ENCODE peak calls at places on chromosomes 11 and 22, in ten cellular contexts. E is non-pigmented ciliary epithelial cell; M is activated T-helper 1 cell treated with Interleukin-2 at 50 U/mL for 16 hours; Y is NCI-H345; Z is NCI-H1930; H is GM04504; T is stimulated activated CD4-positive, alpha-beta T cell treated with anti-CD3 and anti-CD28 coated beads, TNF-alpha, amount 100 ng/mL, for 1 hour; K is A172; G is HT1080; L is NCI-H2081. W is an unnamed sample.
A peak's percentile ranks its signal among the peaks of the same experiment; 100 is the strongest.

GRCh38 chr11:17778956-17779860 is 44.6 kb downstream of the KCNC1 start:
- DNase-seq in E (no peak), M (no peak), Y (no peak), Z (no peak), H (no peak), T (no peak), K (no peak), G (no peak), L (no peak), W (no peak)

GRCh38 chr11:1763336-1763795 is 361 bp downstream of the CTSD start:
- DNase-seq in E (no peak), M (no peak), Y (no peak), Z (no peak), H (no peak), T (no peak), K (no peak), G (no peak), L (no peak), W (no peak)

GRCh38 chr11:76115555-76115954 is 90.7 kb downstream of the WNT11 start:
- DNase-seq in E (no peak), M (no peak), Y (no peak), Z (no peak), H (no peak), T (no peak), K (no peak), G (no peak), L (no peak), W (no peak)

GRCh38 chr11:66326261-66327111 is 9.6 kb upstream of the CD248 start:
- DNase-seq in E (no peak), M (no peak), Y (no peak), Z (no peak), H (no peak), T (no peak), K (peak; percentile 67), G (no peak), L (no peak), W (no peak)

GRCh38 chr11:128419012-128419767 is 168.2 kb downstream of the ETS1 start:
- DNase-seq in E (no peak), M (no peak), Y (no peak), Z (no peak), H (no peak), T (no peak), K (no peak), G (no peak), L (no peak), W (no peak)

GRCh38 chr11:73154178-73154577 is 12.1 kb upstream of the FCHSD2 start:
- DNase-seq in E (no peak), M (no peak), Y (no peak), Z (no peak), H (no peak), T (no peak), K (no peak), G (no peak), L (no peak), W (no peak)

GRCh38 chr11:73961321-73961720 is 10.5 kb downstream of the DNAJB13 start:
- DNase-seq in E (no peak), M (no peak), Y (no peak), Z (no peak), H (no peak), T (no peak), K (no peak), G (no peak), L (no peak), W (no peak)

GRCh38 chr22:32836286-32836859 is 34.9 kb downstream of the TIMP3 start:
- DNase-seq in E (no peak), M (no peak), Y (no peak), Z (no peak), H (no peak), T (no peak), K (peak; percentile 10), G (no peak), L (no peak), W (no peak)

GRCh38 chr22:48936391-48936790 is 891.3 kb downstream of the BRD1 start:
- DNase-seq in E (no peak), M (no peak), Y (no peak), Z (no peak), H (no peak), T (no peak), K (no peak), G (no peak), L (no peak), W (no peak)

GRCh38 chr11:46055371-46055770 is 65.9 kb downstream of the PHF21A start:
- DNase-seq in E (peak; percentile 15), M (no peak), Y (no peak), Z (no peak), H (no peak), T (no peak), K (no peak), G (peak; percentile 24), L (no peak), W (no peak)

GRCh38 chr11:77602385-77603105 is 12.8 kb downstream of the AQP11 start:
- DNase-seq in E (peak; percentile 74), M (no peak), Y (no peak), Z (no peak), H (peak; percentile 57), T (no peak), K (peak; percentile 88), G (peak; percentile 94), L (no peak), W (no peak)

GRCh38 chr11:93537022-93537421 is 6.2 kb downstream of the SMCO4 start:
- DNase-seq in E (no peak), M (no peak), Y (no peak), Z (no peak), H (no peak), T (no peak), K (no peak), G (no peak), L (no peak), W (no peak)

GRCh38 chr22:32080904-32081303 is 37.8 kb downstream of the SLC5A1 start:
- DNase-seq in E (peak; percentile 24), M (no peak), Y (peak; percentile 44), Z (peak; percentile 13), H (no peak), T (no peak), K (peak; percentile 29), G (peak; percentile 64), L (peak; percentile 28), W (no peak)

GRCh38 chr11:129896062-129896461 is 684 bp upstream of the NFRKB start:
- DNase-seq in E (no peak), M (no peak), Y (no peak), Z (no peak), H (no peak), T (no peak), K (no peak), G (no peak), L (no peak), W (no peak)

GRCh38 chr11:96524475-96524874 is 134.7 kb downstream of the JRKL start:
- DNase-seq in E (no peak), M (no peak), Y (no peak), Z (no peak), H (no peak), T (no peak), K (no peak), G (peak; percentile 6), L (no peak), W (no peak)

GRCh38 chr22:42688241-42688913 is 32.3 kb downstream of the A4GALT start:
- DNase-seq in E (peak; percentile 69), M (no peak), Y (peak; percentile 67), Z (peak; percentile 10), H (peak; percentile 93), T (no peak), K (peak; percentile 60), G (peak; percentile 36), L (peak; percentile 62), W (no peak)

GRCh38 chr11:83720675-83721074 is 434.5 kb upstream of the CCDC90B start:
- DNase-seq in E (no peak), M (no peak), Y (no peak), Z (no peak), H (no peak), T (no peak), K (no peak), G (no peak), L (no peak), W (no peak)

GRCh38 chr22:19943665-19944026 is 2.0 kb upstream of the TXNRD2 start:
- DNase-seq in E (peak; percentile 61), M (no peak), Y (no peak), Z (no peak), H (peak; percentile 64), T (no peak), K (peak; percentile 68), G (peak; percentile 72), L (no peak), W (no peak)

GRCh38 chr22:30691204-30691603 is 3.5 kb upstream of the OSBP2 start:
- DNase-seq in E (no peak), M (no peak), Y (no peak), Z (no peak), H (no peak), T (no peak), K (no peak), G (no peak), L (no peak), W (no peak)

GRCh38 chr11:113796663-113797259 is 17.2 kb downstream of the CLDN25 start:
- DNase-seq in E (no peak), M (no peak), Y (peak; percentile 10), Z (peak; percentile 3), H (no peak), T (no peak), K (peak; percentile 54), G (peak; percentile 45), L (peak; percentile 57), W (no peak)

GRCh38 chr11:130872961-130873360 is 43.3 kb downstream of the SNX19 start:
- DNase-seq in E (no peak), M (no peak), Y (no peak), Z (no peak), H (peak; percentile 52), T (no peak), K (no peak), G (no peak), L (no peak), W (no peak)

GRCh38 chr22:45192701-45193187 is 29.0 kb downstream of the NUP50 start:
- DNase-seq in E (no peak), M (no peak), Y (no peak), Z (no peak), H (no peak), T (no peak), K (no peak), G (no peak), L (no peak), W (no peak)

GRCh38 chr11:75240381-75241035 is at the start of gene TPBGL:
- DNase-seq in E (no peak), M (no peak), Y (peak; percentile 40), Z (no peak), H (no peak), T (no peak), K (no peak), G (no peak), L (no peak), W (no peak)

GRCh38 chr11:70872950-70873735 is 379.2 kb downstream of the SHANK2 start:
- DNase-seq in E (no peak), M (no peak), Y (peak; percentile 55), Z (no peak), H (no peak), T (no peak), K (no peak), G (no peak), L (no peak), W (no peak)

GRCh38 chr11:117519170-117519569 is 191.5 kb downstream of the CEP164 start:
- DNase-seq in E (no peak), M (no peak), Y (no peak), Z (no peak), H (no peak), T (no peak), K (no peak), G (no peak), L (no peak), W (no peak)

GRCh38 chr11:35978891-35979290 is 35.0 kb downstream of the LDLRAD3 start:
- DNase-seq in E (no peak), M (no peak), Y (no peak), Z (no peak), H (no peak), T (no peak), K (no peak), G (no peak), L (no peak), W (no peak)

GRCh38 chr11:29676993-29677392 is 339.8 kb downstream of the KCNA4 start:
- DNase-seq in E (no peak), M (no peak), Y (no peak), Z (no peak), H (no peak), T (no peak), K (no peak), G (no peak), L (no peak), W (no peak)

GRCh38 chr11:47995318-47995717 is 15.0 kb downstream of the PTPRJ start:
- DNase-seq in E (no peak), M (no peak), Y (no peak), Z (no peak), H (no peak), T (no peak), K (no peak), G (peak; percentile 18), L (no peak), W (no peak)